ENCODE peak calls at places on chromosomes 5 and 9, in six cellular contexts. M is H1, I is GM12891, W is GM12878, C is HepG2, X is K562. U is an unnamed sample.

GRCh38 chr5:3201121-3201520 is 394.5 kb upstream of the IRX1 start:
- DNase-seq in M (no peak), I (no peak), W (no peak), C (no peak), X (no peak), U (no peak)

GRCh38 chr5:180070726-180071417 is 687 bp downstream of the RNF130 start:
- DNase-seq in M (no peak), I (no peak), W (no peak), C (no peak), X (no peak), U (no peak)

GRCh38 chr9:88816141-88816540 is 175.1 kb upstream of the S1PR3 start:
- DNase-seq in M (no peak), I (no peak), W (no peak), C (no peak), X (no peak), U (no peak)

GRCh38 chr9:89606049-89606481 is 1.3 kb downstream of the GADD45G start:
- DNase-seq in M (no peak), I (no peak), W (no peak), C (peak), X (peak), U (no peak)

GRCh38 chr5:160230686-160231527 is 1.6 kb downstream of the FABP6 start:
- DNase-seq in M (no peak), I (no peak), W (peak), C (no peak), X (no peak), U (no peak)

GRCh38 chr5:23084815-23085214 is 231.7 kb upstream of the CDH12 start:
- DNase-seq in M (no peak), I (no peak), W (no peak), C (no peak), X (no peak), U (no peak)

GRCh38 chr9:94827584-94828304 is 101.2 kb downstream of the AOPEP start:
- DNase-seq in M (no peak), I (no peak), W (no peak), C (peak), X (no peak), U (no peak)

GRCh38 chr5:150778517-150779396 is at the start of gene SMIM3:
- DNase-seq in M (no peak), I (no peak), W (no peak), C (peak), X (peak), U (no peak)

GRCh38 chr9:7342229-7342628 is 457.3 kb downstream of the DMAC1 start:
- DNase-seq in M (no peak), I (no peak), W (no peak), C (no peak), X (no peak), U (no peak)

GRCh38 chr5:36820900-36821299 is 55.7 kb upstream of the NIPBL start:
- DNase-seq in M (no peak), I (no peak), W (no peak), C (no peak), X (no peak), U (no peak)

GRCh38 chr9:36765077-36765390 is 192.3 kb downstream of the MELK start:
- DNase-seq in M (no peak), I (no peak), W (no peak), C (no peak), X (no peak), U (no peak)

GRCh38 chr9:116027096-116027495 is 126.5 kb upstream of the PAPPA start:
- DNase-seq in M (no peak), I (no peak), W (no peak), C (no peak), X (no peak), U (no peak)

GRCh38 chr5:141475625-141476131 is at the start of gene PCDHGC3:
- DNase-seq in M (no peak), I (peak), W (peak), C (peak), X (no peak), U (peak)
- TF ChIP-seq POLR2A in M (no peak), I (no peak), W (no peak), C (no peak), X (no peak), U (peak)

DNA sequence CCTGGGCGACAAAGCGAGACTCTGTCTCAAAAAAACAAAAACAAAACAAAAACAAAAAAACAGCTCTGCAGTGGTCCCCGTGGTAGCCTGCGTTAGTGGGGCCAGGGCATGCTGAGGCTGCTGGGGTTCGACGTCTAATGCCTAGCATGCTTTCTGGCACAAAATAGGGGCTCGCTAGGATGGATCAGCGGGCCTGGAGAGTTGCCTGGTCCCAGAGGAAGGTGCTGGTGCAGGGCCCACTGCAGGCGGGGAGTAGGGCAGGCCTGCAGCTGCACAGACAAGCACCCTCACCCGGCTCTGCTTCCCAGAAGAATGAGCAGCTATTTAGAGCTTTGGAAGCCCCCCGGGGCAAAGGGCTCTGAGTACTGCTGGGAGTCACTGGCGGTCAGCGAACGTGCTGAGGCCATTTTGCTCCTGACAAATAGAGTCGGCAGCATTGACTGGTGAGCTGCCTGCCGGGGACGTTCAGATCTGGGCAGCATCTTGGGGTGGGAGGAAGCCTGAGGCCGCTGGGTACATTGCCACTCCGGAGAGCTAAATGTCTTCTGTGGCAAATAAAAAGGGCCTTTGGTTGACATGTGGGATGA is 126.7 kb downstream of the OLFM1 start:
- DNase-seq in M (no peak), I (no peak), W (no peak), C (no peak), X (no peak), U (no peak)
- TF ChIP-seq TAF1 in M (no peak), I (no peak), W (no peak), C (no peak), X (no peak), U (no peak)

DNA sequence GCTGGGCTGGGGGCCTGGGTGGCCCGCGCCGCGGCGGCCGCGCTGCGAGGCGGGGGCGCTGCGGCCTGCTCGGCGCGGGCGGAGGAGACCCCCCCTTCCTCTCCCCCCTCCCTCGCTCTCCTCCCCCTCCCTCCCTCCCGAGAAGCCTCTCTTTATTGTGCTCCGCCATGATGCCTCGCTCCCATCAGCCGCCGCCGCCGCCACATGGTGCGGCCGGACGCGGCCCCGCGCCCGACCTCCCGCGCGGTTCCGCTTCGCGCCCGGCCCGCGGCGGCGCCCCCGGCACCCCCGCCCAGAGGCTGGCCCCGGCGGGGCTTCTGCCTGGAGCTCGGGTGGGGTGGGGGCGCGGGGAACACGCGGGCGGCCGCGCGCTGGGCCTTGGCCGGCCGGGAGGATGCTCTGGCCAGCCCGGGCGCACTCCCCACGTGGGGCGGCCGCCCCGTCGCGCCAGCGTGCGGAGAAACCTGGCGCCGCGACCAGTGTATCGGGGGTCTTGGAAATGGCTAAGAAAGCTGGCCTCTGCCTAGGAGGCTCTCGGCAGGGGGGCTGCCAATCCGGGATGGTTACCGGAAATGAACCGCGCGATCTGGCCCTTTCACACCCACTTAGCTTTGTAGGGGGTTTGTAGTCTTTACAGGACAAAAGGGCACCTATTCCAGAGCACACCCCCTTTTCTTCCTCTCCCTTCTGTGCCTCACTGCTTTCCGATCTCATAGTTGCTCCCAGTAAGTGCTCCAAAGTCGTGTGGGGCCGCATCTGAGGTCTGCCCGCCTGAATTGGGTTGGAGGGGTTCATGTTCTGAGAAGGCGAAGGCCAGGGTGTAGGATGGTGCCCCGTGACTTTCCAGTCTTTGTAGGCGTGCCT is 1.0 kb downstream of the SET start:
- DNase-seq in M (no peak), I (no peak), W (no peak), C (no peak), X (peak), U (no peak)
- TF ChIP-seq POLR2AphosphoS5 in M (peak), I (no peak), W (peak), C (no peak), X (no peak), U (peak)

DNA sequence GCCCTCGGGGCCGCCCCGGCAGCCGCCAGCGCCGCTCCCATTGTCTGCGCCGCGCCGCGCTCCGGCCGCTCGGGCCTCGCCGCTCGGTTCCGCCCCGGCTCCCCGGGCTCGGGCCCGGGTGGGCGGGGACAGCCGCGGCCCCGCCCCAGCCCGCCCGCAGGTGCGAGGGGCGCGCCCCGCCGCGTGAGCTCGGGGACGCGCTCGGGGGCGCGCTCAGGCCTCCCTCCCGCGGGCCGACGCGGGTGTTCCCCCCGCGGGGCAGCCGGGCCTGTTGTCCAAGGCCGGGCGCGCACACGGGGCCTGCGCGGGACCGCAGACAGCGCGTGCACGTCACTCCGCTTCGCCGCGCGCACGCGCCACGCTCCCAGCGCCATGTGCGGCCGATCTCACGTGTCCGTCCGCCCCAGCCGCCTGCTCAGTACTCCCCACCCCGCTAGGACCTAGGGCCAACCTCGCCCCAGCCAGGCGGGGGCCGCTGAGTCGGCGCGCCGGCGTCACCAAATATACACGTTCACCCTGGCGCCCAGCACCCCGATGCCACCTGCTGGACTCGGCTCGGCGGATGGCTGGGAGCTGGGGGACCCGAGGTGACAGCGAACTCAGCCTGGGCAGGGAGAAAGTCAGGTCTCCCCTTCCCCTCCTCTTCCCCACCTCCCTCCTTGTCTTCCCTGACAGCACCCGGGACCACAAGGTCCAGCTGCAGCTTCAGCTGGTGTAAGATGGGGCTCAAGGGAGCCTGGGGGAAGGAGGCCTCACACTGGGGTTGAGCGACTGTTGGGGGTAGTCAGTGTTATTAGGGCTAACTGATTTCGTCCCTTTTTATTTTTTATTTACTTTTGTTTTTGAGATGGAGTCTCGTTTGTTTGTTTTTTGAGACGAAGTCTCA is 14.3 kb downstream of the GBGT1 start:
- DNase-seq in M (peak), I (peak), W (peak), C (peak), X (peak), U (peak)
- TF ChIP-seq POLR2A in M (no peak), I (peak), W (no peak), C (peak), X (peak), U (peak)

U was measured in GM12892.